ENCODE peak calls at places on chromosome 20, in five cellular contexts. One of them, this sample, is unnamed.

GRCh38 chr20:44552950-44553908 is 29.1 kb upstream of the PKIG start:
- DNase-seq in NCI-H2029 treated with DMSO at 0.1 percent for 48 hours: peak; percentile 75
- DNase-seq in endothelial cell: no peak
- DNase-seq in astrocyte: peak; percentile 90
- DNase-seq in H54: no peak
- DNase-seq in this sample: no peak

GRCh38 chr20:25479638-25480037 is 72.2 kb downstream of the GINS1 start:
- DNase-seq in NCI-H2029 treated with DMSO at 0.1 percent for 48 hours: no peak
- DNase-seq in endothelial cell: no peak
- DNase-seq in astrocyte: no peak
- DNase-seq in H54: no peak
- DNase-seq in this sample: no peak

GRCh38 chr20:10559266-10559665 is 114.5 kb downstream of the JAG1 start:
- DNase-seq in NCI-H2029 treated with DMSO at 0.1 percent for 48 hours: no peak
- DNase-seq in endothelial cell: no peak
- DNase-seq in astrocyte: no peak
- DNase-seq in H54: no peak
- DNase-seq in this sample: no peak

GRCh38 chr20:62032606-62033368 is 32.9 kb downstream of the TAF4 start:
- DNase-seq in NCI-H2029 treated with DMSO at 0.1 percent for 48 hours: no peak
- DNase-seq in endothelial cell: no peak
- DNase-seq in astrocyte: no peak
- DNase-seq in H54: no peak
- DNase-seq in this sample: no peak

GRCh38 chr20:32019156-32019510 is 8.9 kb downstream of the CCM2L start:
- DNase-seq in NCI-H2029 treated with DMSO at 0.1 percent for 48 hours: no peak
- DNase-seq in endothelial cell: peak; percentile 56
- DNase-seq in astrocyte: no peak
- DNase-seq in H54: no peak
- DNase-seq in this sample: no peak

GRCh38 chr20:54355631-54356280 is 119.6 kb upstream of the DOK5 start:
- DNase-seq in NCI-H2029 treated with DMSO at 0.1 percent for 48 hours: no peak
- DNase-seq in endothelial cell: no peak
- DNase-seq in astrocyte: no peak
- DNase-seq in H54: no peak
- DNase-seq in this sample: no peak

GRCh38 chr20:840858-841567 is 7.5 kb downstream of the FAM110A start:
- DNase-seq in NCI-H2029 treated with DMSO at 0.1 percent for 48 hours: no peak
- DNase-seq in endothelial cell: no peak
- DNase-seq in astrocyte: no peak
- DNase-seq in H54: no peak
- DNase-seq in this sample: no peak

GRCh38 chr20:49431345-49431744 is 51.1 kb downstream of the KCNB1 start:
- DNase-seq in NCI-H2029 treated with DMSO at 0.1 percent for 48 hours: no peak
- DNase-seq in endothelial cell: no peak
- DNase-seq in astrocyte: no peak
- DNase-seq in H54: no peak
- DNase-seq in this sample: no peak

GRCh38 chr20:43322851-43323250 is 133.1 kb upstream of the PTPRT start:
- DNase-seq in NCI-H2029 treated with DMSO at 0.1 percent for 48 hours: no peak
- DNase-seq in endothelial cell: no peak
- DNase-seq in astrocyte: no peak
- DNase-seq in H54: no peak
- DNase-seq in this sample: no peak

GRCh38 chr20:17646209-17646717 is 35.8 kb downstream of the RRBP1 start:
- DNase-seq in NCI-H2029 treated with DMSO at 0.1 percent for 48 hours: peak; percentile 22
- DNase-seq in endothelial cell: no peak
- DNase-seq in astrocyte: no peak
- DNase-seq in H54: no peak
- DNase-seq in this sample: no peak

GRCh38 chr20:34536798-34537394 is 20.7 kb downstream of the DYNLRB1 start:
- DNase-seq in NCI-H2029 treated with DMSO at 0.1 percent for 48 hours: no peak
- DNase-seq in endothelial cell: peak; percentile 56
- DNase-seq in astrocyte: no peak
- DNase-seq in H54: no peak
- DNase-seq in this sample: no peak

GRCh38 chr20:39289316-39289715 is 327.2 kb downstream of the DHX35 start:
- DNase-seq in NCI-H2029 treated with DMSO at 0.1 percent for 48 hours: no peak
- DNase-seq in endothelial cell: no peak
- DNase-seq in astrocyte: no peak
- DNase-seq in H54: no peak
- DNase-seq in this sample: no peak

GRCh38 chr20:37223053-37223452 is 38.6 kb downstream of the GHRH start:
- DNase-seq in NCI-H2029 treated with DMSO at 0.1 percent for 48 hours: peak; percentile 2
- DNase-seq in endothelial cell: no peak
- DNase-seq in astrocyte: peak; percentile 89
- DNase-seq in H54: peak; percentile 52
- DNase-seq in this sample: peak; percentile 80

GRCh38 chr20:17966432-17967312 is 1.9 kb downstream of the SNX5 start:
- DNase-seq in NCI-H2029 treated with DMSO at 0.1 percent for 48 hours: no peak
- DNase-seq in endothelial cell: no peak
- DNase-seq in astrocyte: no peak
- DNase-seq in H54: no peak
- DNase-seq in this sample: no peak

GRCh38 chr20:34271961-34272360 is 30.7 kb downstream of the ASIP start:
- DNase-seq in NCI-H2029 treated with DMSO at 0.1 percent for 48 hours: no peak
- DNase-seq in endothelial cell: no peak
- DNase-seq in astrocyte: peak; percentile 90
- DNase-seq in H54: no peak
- DNase-seq in this sample: no peak

GRCh38 chr20:42763015-42763414 is 426.7 kb downstream of the PTPRT start:
- DNase-seq in NCI-H2029 treated with DMSO at 0.1 percent for 48 hours: no peak
- DNase-seq in endothelial cell: no peak
- DNase-seq in astrocyte: no peak
- DNase-seq in H54: no peak
- DNase-seq in this sample: no peak

GRCh38 chr20:3330046-3330741 is 77.3 kb downstream of the DNAAF9 start:
- DNase-seq in NCI-H2029 treated with DMSO at 0.1 percent for 48 hours: no peak
- DNase-seq in endothelial cell: no peak
- DNase-seq in astrocyte: no peak
- DNase-seq in H54: no peak
- DNase-seq in this sample: no peak

GRCh38 chr20:57117296-57117695 is 149.1 kb downstream of the BMP7 start:
- DNase-seq in NCI-H2029 treated with DMSO at 0.1 percent for 48 hours: no peak
- DNase-seq in endothelial cell: no peak
- DNase-seq in astrocyte: no peak
- DNase-seq in H54: no peak
- DNase-seq in this sample: no peak

GRCh38 chr20:1206749-1207148 is 3.5 kb downstream of the C20orf202 start:
- DNase-seq in NCI-H2029 treated with DMSO at 0.1 percent for 48 hours: no peak
- DNase-seq in endothelial cell: no peak
- DNase-seq in astrocyte: no peak
- DNase-seq in H54: no peak
- DNase-seq in this sample: no peak

GRCh38 chr20:34573541-34573940 is 15.0 kb downstream of the MAP1LC3A start:
- DNase-seq in NCI-H2029 treated with DMSO at 0.1 percent for 48 hours: no peak
- DNase-seq in endothelial cell: no peak
- DNase-seq in astrocyte: no peak
- DNase-seq in H54: no peak
- DNase-seq in this sample: no peak

GRCh38 chr20:57377350-57377749 is 13.8 kb upstream of the RBM38 start:
- DNase-seq in NCI-H2029 treated with DMSO at 0.1 percent for 48 hours: no peak
- DNase-seq in endothelial cell: no peak
- DNase-seq in astrocyte: no peak
- DNase-seq in H54: no peak
- DNase-seq in this sample: no peak